ENCODE peak calls at places on chromosome 7, in four cellular contexts. D, M, I and T are unnamed samples.

GRCh38 chr7:92403760-92404074 is 43.6 kb upstream of the GATAD1 start:
- DNase-seq in M (no peak), D (no peak), I (no peak), T (no peak)

GRCh38 chr7:924541-925231 is 29.8 kb downstream of the ADAP1 start:
- DNase-seq in I (no peak), D (no peak), M (no peak), T (no peak)

GRCh38 chr7:111083423-111083822 is 7.5 kb upstream of the LRRN3 start:
- DNase-seq in I (no peak), M (no peak), D (no peak), T (peak)

GRCh38 chr7:36904802-36905201 is 180.5 kb upstream of the AOAH start:
- DNase-seq in I (no peak), M (no peak), D (no peak), T (no peak)

GRCh38 chr7:40204581-40204980 is 69.8 kb downstream of the SUGCT start:
- DNase-seq in D (no peak), I (no peak), M (no peak), T (no peak)

GRCh38 chr7:112254166-112254565 is 47.7 kb downstream of the ZNF277 start:
- DNase-seq in I (no peak), D (no peak), M (no peak), T (no peak)

GRCh38 chr7:157658851-157659412 is 322.1 kb downstream of the DNAJB6 start:
- DNase-seq in M (no peak), I (no peak), D (no peak), T (no peak)

GRCh38 chr7:108124820-108125219 is 5.3 kb downstream of the LAMB4 start:
- DNase-seq in D (no peak), M (no peak), I (no peak), T (no peak)

GRCh38 chr7:98996162-98996552 is 117.8 kb downstream of the TRRAP start:
- DNase-seq in M (no peak), D (no peak), I (no peak), T (no peak)

GRCh38 chr7:66731986-66732385 is 8.5 kb upstream of the RABGEF1 start:
- DNase-seq in D (no peak), I (no peak), M (no peak), T (no peak)

GRCh38 chr7:130995252-130996081 is 261.5 kb upstream of the KLF14 start:
- DNase-seq in I (no peak), M (no peak), D (no peak), T (no peak)

GRCh38 chr7:142534726-142535122 is 214.5 kb upstream of the PRSS1 start:
- DNase-seq in I (no peak), D (no peak), M (no peak), T (no peak)

GRCh38 chr7:142537760-142538159 is 211.5 kb upstream of the PRSS1 start:
- DNase-seq in M (no peak), D (no peak), I (no peak), T (no peak)

GRCh38 chr7:142533920-142534319 is 215.4 kb upstream of the PRSS1 start:
- DNase-seq in I (no peak), M (no peak), D (no peak), T (no peak)

GRCh38 chr7:142539901-142540300 is 209.4 kb upstream of the PRSS1 start:
- DNase-seq in M (no peak), I (no peak), D (no peak), T (no peak)

GRCh38 chr7:142535123-142535779 is 214.0 kb upstream of the PRSS1 start:
- DNase-seq in D (peak), I (no peak), M (peak), T (peak)
- H2BK120ac ChIP-seq in D (no peak), I (no peak), M (no peak), T (no peak)

GRCh38 chr7:120995659-120996058 is 7.1 kb downstream of the CPED1 start:
- DNase-seq in D (no peak), M (no peak), I (no peak), T (no peak)

GRCh38 chr7:120994512-120995363 is 6.2 kb downstream of the CPED1 start:
- DNase-seq in M (no peak), D (no peak), I (no peak), T (no peak)

GRCh38 chr7:120997902-120998301 is 9.4 kb downstream of the CPED1 start:
- DNase-seq in I (no peak), D (no peak), M (no peak), T (no peak)

GRCh38 chr7:120996983-120997334 is 8.4 kb downstream of the CPED1 start:
- DNase-seq in I (no peak), M (no peak), D (no peak), T (no peak)

DNA sequence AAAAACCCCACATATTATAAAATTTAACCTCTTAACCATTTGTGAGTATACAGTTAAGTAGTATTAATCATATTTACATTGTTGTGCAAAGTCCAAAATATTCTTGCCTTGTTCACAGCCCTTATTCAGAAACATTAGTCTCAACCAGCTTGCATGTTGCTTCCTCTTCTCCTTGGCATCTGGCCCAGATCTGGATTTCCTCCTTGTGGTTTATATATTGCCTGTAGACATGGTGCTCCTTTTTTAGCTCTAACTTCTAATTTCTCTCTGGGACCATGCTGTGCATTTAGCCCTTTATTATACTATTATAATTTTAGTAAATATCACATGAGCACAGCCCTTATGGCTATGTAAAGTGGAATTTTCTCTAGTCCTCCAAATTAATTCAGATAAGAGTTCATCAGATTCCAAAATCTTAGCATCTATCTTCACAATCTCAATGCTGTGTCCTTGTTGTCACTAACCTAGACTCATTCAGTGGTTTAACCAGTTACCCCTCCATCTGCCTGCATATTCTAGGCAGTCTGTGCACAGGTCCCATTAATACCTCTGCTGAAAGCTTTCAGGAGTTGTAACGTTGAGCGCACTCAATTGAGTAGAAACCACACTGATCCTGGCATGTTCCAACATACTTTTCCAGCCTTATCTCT is 7.9 kb downstream of the CPED1 start:
- DNase-seq in M (no peak), D (no peak), I (no peak), T (peak)
- H2BK15ac ChIP-seq in M (no peak), D (no peak), I (no peak), T (no peak)

GRCh38 chr7:148958061-148958460 is 70.2 kb downstream of the PDIA4 start:
- DNase-seq in D (no peak), M (no peak), I (no peak), T (no peak)
- H2BK12ac ChIP-seq in D (no peak), M (no peak), I (no peak), T (no peak)

GRCh38 chr7:156017916-156018700 is 205.8 kb upstream of the SHH start:
- DNase-seq in D (no peak), I (no peak), M (no peak), T (no peak)
- H2BK120ac ChIP-seq in D (no peak), I (no peak), M (no peak), T (no peak)

GRCh38 chr7:27688056-27688455 is 25.4 kb upstream of the HIBADH start:
- DNase-seq in I (no peak), D (no peak), M (no peak), T (no peak)

GRCh38 chr7:27685209-27685608 is 22.5 kb upstream of the HIBADH start:
- DNase-seq in M (no peak), D (no peak), I (no peak), T (no peak)

GRCh38 chr7:27684491-27684890 is 21.8 kb upstream of the HIBADH start:
- DNase-seq in I (no peak), D (no peak), M (no peak), T (no peak)

GRCh38 chr7:27685893-27686292 is 23.2 kb upstream of the HIBADH start:
- DNase-seq in D (no peak), M (no peak), I (no peak), T (no peak)

GRCh38 chr7:27686315-27686714 is 23.6 kb upstream of the HIBADH start:
- DNase-seq in I (no peak), D (no peak), M (no peak), T (peak)
- H2BK15ac ChIP-seq in I (no peak), D (no peak), M (no peak), T (no peak)